ENCODE peak calls at places on chromosomes 6 and 20, in six cellular contexts. One of them, this sample, is unnamed.

GRCh38 chr20:22577515-22578220 is 6.7 kb downstream of the FOXA2 start:
- DNase-seq in fibroblast of lung: no peak
- DNase-seq in coronary artery: no peak
- DNase-seq in CD8-positive, alpha-beta T cell: no peak
- DNase-seq in lower lobe of right lung: peak
- DNase-seq in AG04450: no peak
- DNase-seq in this sample: no peak

GRCh38 chr20:22453244-22454080 is 130.9 kb downstream of the FOXA2 start:
- DNase-seq in lower lobe of right lung: no peak
- DNase-seq in CD8-positive, alpha-beta T cell: no peak
- DNase-seq in AG04450: no peak
- DNase-seq in fibroblast of lung: no peak
- DNase-seq in coronary artery: no peak
- DNase-seq in this sample: no peak

GRCh38 chr6:162708971-162709370 is 18.6 kb downstream of the PRKN start:
- DNase-seq in AG04450: no peak
- DNase-seq in fibroblast of lung: no peak
- DNase-seq in lower lobe of right lung: no peak
- DNase-seq in CD8-positive, alpha-beta T cell: no peak
- DNase-seq in coronary artery: no peak
- DNase-seq in this sample: no peak

GRCh38 chr6:118968416-118968815 is 33.5 kb upstream of the MCM9 start:
- DNase-seq in fibroblast of lung: peak
- DNase-seq in coronary artery: no peak
- DNase-seq in lower lobe of right lung: no peak
- DNase-seq in AG04450: no peak
- DNase-seq in CD8-positive, alpha-beta T cell: no peak
- DNase-seq in this sample: peak

GRCh38 chr20:23013429-23013828 is 21.7 kb upstream of the SSTR4 start:
- DNase-seq in AG04450: no peak
- DNase-seq in lower lobe of right lung: no peak
- DNase-seq in fibroblast of lung: no peak
- DNase-seq in CD8-positive, alpha-beta T cell: no peak
- DNase-seq in coronary artery: no peak
- DNase-seq in this sample: no peak

GRCh38 chr6:166592818-166593217 is 6.3 kb upstream of the RAMACL start:
- DNase-seq in coronary artery: no peak
- DNase-seq in CD8-positive, alpha-beta T cell: no peak
- DNase-seq in fibroblast of lung: peak
- DNase-seq in lower lobe of right lung: no peak
- DNase-seq in AG04450: no peak
- DNase-seq in this sample: no peak

GRCh38 chr20:34017610-34018009 is 23.9 kb downstream of the RALY start:
- DNase-seq in AG04450: peak
- DNase-seq in coronary artery: no peak
- DNase-seq in fibroblast of lung: peak
- DNase-seq in lower lobe of right lung: no peak
- DNase-seq in CD8-positive, alpha-beta T cell: no peak
- DNase-seq in this sample: no peak

GRCh38 chr6:80872194-80872950 is 765.9 kb downstream of the BCKDHB start:
- DNase-seq in fibroblast of lung: peak
- DNase-seq in coronary artery: no peak
- DNase-seq in AG04450: no peak
- DNase-seq in lower lobe of right lung: no peak
- DNase-seq in CD8-positive, alpha-beta T cell: no peak
- DNase-seq in this sample: no peak

GRCh38 chr6:2482773-2483172 is 237.4 kb upstream of the GMDS start:
- DNase-seq in coronary artery: no peak
- DNase-seq in lower lobe of right lung: no peak
- DNase-seq in AG04450: no peak
- DNase-seq in fibroblast of lung: no peak
- DNase-seq in CD8-positive, alpha-beta T cell: no peak
- DNase-seq in this sample: no peak

GRCh38 chr6:116764961-116765841 is at the start of gene FAM162B:
- DNase-seq in CD8-positive, alpha-beta T cell: no peak
- DNase-seq in fibroblast of lung: peak
- DNase-seq in coronary artery: no peak
- DNase-seq in lower lobe of right lung: peak
- DNase-seq in AG04450: no peak
- DNase-seq in this sample: no peak

GRCh38 chr20:10761786-10762185 is 88.0 kb upstream of the JAG1 start:
- DNase-seq in fibroblast of lung: peak
- DNase-seq in CD8-positive, alpha-beta T cell: no peak
- DNase-seq in AG04450: no peak
- DNase-seq in coronary artery: no peak
- DNase-seq in lower lobe of right lung: no peak
- DNase-seq in this sample: no peak

GRCh38 chr20:3630429-3630828 is 32.8 kb downstream of the GFRA4 start:
- DNase-seq in coronary artery: no peak
- DNase-seq in lower lobe of right lung: no peak
- DNase-seq in fibroblast of lung: no peak
- DNase-seq in AG04450: no peak
- DNase-seq in CD8-positive, alpha-beta T cell: no peak
- DNase-seq in this sample: no peak

GRCh38 chr20:3629893-3630292 is 33.3 kb downstream of the GFRA4 start:
- DNase-seq in fibroblast of lung: no peak
- DNase-seq in AG04450: no peak
- DNase-seq in CD8-positive, alpha-beta T cell: no peak
- DNase-seq in lower lobe of right lung: no peak
- DNase-seq in coronary artery: no peak
- DNase-seq in this sample: no peak

GRCh38 chr20:3631534-3631933 is 31.7 kb downstream of the GFRA4 start:
- DNase-seq in lower lobe of right lung: no peak
- DNase-seq in fibroblast of lung: no peak
- DNase-seq in coronary artery: no peak
- DNase-seq in CD8-positive, alpha-beta T cell: no peak
- DNase-seq in AG04450: no peak
- DNase-seq in this sample: no peak

GRCh38 chr20:3633913-3634478 is 29.2 kb downstream of the GFRA4 start:
- DNase-seq in fibroblast of lung: no peak
- DNase-seq in AG04450: no peak
- DNase-seq in coronary artery: no peak
- DNase-seq in lower lobe of right lung: no peak
- DNase-seq in CD8-positive, alpha-beta T cell: no peak
- DNase-seq in this sample: no peak

DNA sequence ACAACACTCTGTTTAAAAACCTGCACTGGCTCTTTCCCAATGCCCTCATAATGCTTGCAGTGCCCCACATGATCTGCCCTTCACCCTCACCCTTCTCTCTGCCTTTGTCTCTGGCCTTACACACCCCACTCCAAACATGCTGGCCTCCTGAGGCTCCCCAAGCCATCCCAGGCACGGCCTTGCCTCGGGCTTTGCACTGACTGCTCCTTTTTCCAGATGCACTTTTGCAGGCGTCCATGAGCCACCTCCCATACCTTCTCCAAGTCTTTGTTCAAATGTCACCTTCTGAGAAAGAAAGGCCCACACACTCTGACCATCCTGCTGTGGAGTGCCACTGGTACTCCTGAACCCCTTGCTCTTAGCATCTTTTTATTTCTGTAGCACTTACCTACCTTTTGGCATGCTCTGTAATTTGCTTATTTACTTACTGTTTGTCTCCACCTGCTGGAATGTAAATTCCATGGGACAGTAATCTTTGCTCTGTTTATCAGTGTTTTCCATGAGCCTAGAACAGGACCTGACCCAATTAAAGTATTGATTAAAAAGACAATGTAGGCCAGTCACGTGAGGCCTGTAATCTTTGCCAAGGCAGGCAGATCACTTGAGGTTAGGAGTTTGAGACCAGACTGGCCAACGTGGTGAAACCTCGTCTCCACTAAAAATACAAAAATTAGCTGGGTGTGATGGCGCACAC is 30.7 kb downstream of the GFRA4 start:
- DNase-seq in CD8-positive, alpha-beta T cell: no peak
- DNase-seq in coronary artery: no peak
- DNase-seq in fibroblast of lung: no peak
- DNase-seq in lower lobe of right lung: no peak
- DNase-seq in AG04450: no peak
- DNase-seq in this sample: no peak
- H3K27ac ChIP-seq in CD8-positive, alpha-beta T cell: no peak
- H3K27ac ChIP-seq in coronary artery: no peak
- H3K27ac ChIP-seq in fibroblast of lung: no peak
- H3K27ac ChIP-seq in lower lobe of right lung: no peak
- H3K27ac ChIP-seq in AG04450: no peak
- H3K27ac ChIP-seq in this sample: no peak

GRCh38 chr6:75563032-75563431 is 38.6 kb upstream of the SENP6 start:
- DNase-seq in CD8-positive, alpha-beta T cell: no peak
- DNase-seq in lower lobe of right lung: no peak
- DNase-seq in fibroblast of lung: peak
- DNase-seq in AG04450: no peak
- DNase-seq in coronary artery: no peak
- DNase-seq in this sample: no peak

GRCh38 chr6:75572072-75572471 is 29.6 kb upstream of the SENP6 start:
- DNase-seq in AG04450: no peak
- DNase-seq in coronary artery: no peak
- DNase-seq in CD8-positive, alpha-beta T cell: no peak
- DNase-seq in lower lobe of right lung: no peak
- DNase-seq in fibroblast of lung: no peak
- DNase-seq in this sample: no peak

GRCh38 chr6:75566137-75566767 is 35.4 kb upstream of the SENP6 start:
- DNase-seq in AG04450: no peak
- DNase-seq in CD8-positive, alpha-beta T cell: no peak
- DNase-seq in fibroblast of lung: no peak
- DNase-seq in coronary artery: no peak
- DNase-seq in lower lobe of right lung: no peak
- DNase-seq in this sample: no peak

GRCh38 chr6:75568965-75569364 is 32.7 kb upstream of the SENP6 start:
- DNase-seq in lower lobe of right lung: no peak
- DNase-seq in AG04450: no peak
- DNase-seq in CD8-positive, alpha-beta T cell: no peak
- DNase-seq in fibroblast of lung: no peak
- DNase-seq in coronary artery: no peak
- DNase-seq in this sample: no peak

DNA sequence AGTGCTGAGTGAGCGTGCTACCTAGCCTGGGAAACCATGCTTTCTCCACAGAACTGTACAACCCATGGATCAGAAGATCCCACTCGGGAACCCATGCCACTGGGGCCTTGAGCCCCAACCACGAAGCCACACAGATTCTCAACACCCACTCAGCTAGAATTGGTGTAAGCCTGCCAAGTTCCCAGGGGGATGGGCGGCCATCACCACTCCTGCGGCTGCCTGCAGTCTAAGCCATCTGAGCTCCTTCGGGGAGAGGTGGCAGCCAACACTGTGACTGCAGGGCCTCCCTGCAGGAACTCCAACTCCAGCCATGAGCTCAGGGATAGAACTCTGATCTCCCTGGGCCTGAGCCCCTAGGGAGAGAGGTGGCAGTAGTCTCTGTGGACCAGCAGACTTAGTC is 33.6 kb upstream of the SENP6 start:
- DNase-seq in AG04450: no peak
- DNase-seq in CD8-positive, alpha-beta T cell: no peak
- DNase-seq in lower lobe of right lung: no peak
- DNase-seq in fibroblast of lung: no peak
- DNase-seq in coronary artery: no peak
- DNase-seq in this sample: no peak
- H3K27ac ChIP-seq in AG04450: no peak
- H3K27ac ChIP-seq in CD8-positive, alpha-beta T cell: no peak
- H3K27ac ChIP-seq in lower lobe of right lung: no peak
- H3K27ac ChIP-seq in fibroblast of lung: no peak
- H3K27ac ChIP-seq in coronary artery: no peak
- H3K27ac ChIP-seq in this sample: no peak

GRCh38 chr20:49261173-49261572 is 16.7 kb downstream of the ZNFX1 start:
- DNase-seq in fibroblast of lung: no peak
- DNase-seq in CD8-positive, alpha-beta T cell: no peak
- DNase-seq in AG04450: no peak
- DNase-seq in coronary artery: no peak
- DNase-seq in lower lobe of right lung: no peak
- DNase-seq in this sample: no peak
- H3K27ac ChIP-seq in fibroblast of lung: no peak
- H3K27ac ChIP-seq in CD8-positive, alpha-beta T cell: no peak
- H3K27ac ChIP-seq in AG04450: no peak
- H3K27ac ChIP-seq in coronary artery: no peak
- H3K27ac ChIP-seq in lower lobe of right lung: no peak
- H3K27ac ChIP-seq in this sample: no peak

GRCh38 chr6:714100-714499 is 21.2 kb upstream of the EXOC2 start:
- DNase-seq in fibroblast of lung: no peak
- DNase-seq in lower lobe of right lung: no peak
- DNase-seq in AG04450: no peak
- DNase-seq in coronary artery: no peak
- DNase-seq in CD8-positive, alpha-beta T cell: no peak
- DNase-seq in this sample: no peak

GRCh38 chr6:712805-713204 is 19.9 kb upstream of the EXOC2 start:
- DNase-seq in CD8-positive, alpha-beta T cell: no peak
- DNase-seq in fibroblast of lung: no peak
- DNase-seq in AG04450: no peak
- DNase-seq in coronary artery: no peak
- DNase-seq in lower lobe of right lung: no peak
- DNase-seq in this sample: no peak

GRCh38 chr6:710601-711571 is 17.9 kb upstream of the EXOC2 start:
- DNase-seq in lower lobe of right lung: peak
- DNase-seq in CD8-positive, alpha-beta T cell: peak
- DNase-seq in AG04450: no peak
- DNase-seq in coronary artery: peak
- DNase-seq in fibroblast of lung: peak
- DNase-seq in this sample: no peak

GRCh38 chr6:713351-713750 is 20.4 kb upstream of the EXOC2 start:
- DNase-seq in coronary artery: no peak
- DNase-seq in AG04450: no peak
- DNase-seq in fibroblast of lung: no peak
- DNase-seq in lower lobe of right lung: no peak
- DNase-seq in CD8-positive, alpha-beta T cell: no peak
- DNase-seq in this sample: no peak

GRCh38 chr6:711925-712324 is 19.0 kb upstream of the EXOC2 start:
- DNase-seq in coronary artery: no peak
- DNase-seq in fibroblast of lung: no peak
- DNase-seq in lower lobe of right lung: no peak
- DNase-seq in CD8-positive, alpha-beta T cell: no peak
- DNase-seq in AG04450: no peak
- DNase-seq in this sample: no peak
- H3K27ac ChIP-seq in coronary artery: no peak
- H3K27ac ChIP-seq in fibroblast of lung: peak
- H3K27ac ChIP-seq in lower lobe of right lung: peak
- H3K27ac ChIP-seq in CD8-positive, alpha-beta T cell: peak
- H3K27ac ChIP-seq in AG04450: no peak
- H3K27ac ChIP-seq in this sample: no peak

This sample was measured in Panc1.